ENCODE peak calls at places on chromosomes 11 and 22, in nine cellular contexts. X, S, R, G, Q, D, N, L and T are unnamed samples.

GRCh38 chr22:24977370-24978230 is 25.1 kb downstream of the KIAA1671 start:
- DNase-seq in X (no peak), S (no peak), R (no peak), G (no peak), Q (no peak), D (peak), N (no peak), L (no peak), T (no peak)

GRCh38 chr22:37443977-37444376 is 16.7 kb upstream of the ELFN2 start:
- DNase-seq in X (no peak), S (no peak), R (no peak), G (no peak), Q (no peak), D (no peak), N (no peak), L (no peak), T (no peak)

GRCh38 chr11:72996959-72997358 is 145.2 kb downstream of the FCHSD2 start:
- DNase-seq in X (no peak), S (no peak), R (no peak), G (no peak), Q (no peak), D (no peak), N (no peak), L (no peak), T (no peak)

GRCh38 chr11:63518548-63518947 is 12.7 kb downstream of the LGALS12 start:
- DNase-seq in X (no peak), S (no peak), R (no peak), G (peak), Q (no peak), D (no peak), N (no peak), L (no peak), T (no peak)

GRCh38 chr11:57566035-57566504 is 1.4 kb downstream of the UBE2L6 start:
- DNase-seq in X (no peak), S (peak), R (no peak), G (peak), Q (no peak), D (no peak), N (no peak), L (no peak), T (peak)

GRCh38 chr11:126185200-126186030 is 26.0 kb downstream of the RPUSD4 start:
- DNase-seq in X (no peak), S (no peak), R (no peak), G (no peak), Q (no peak), D (peak), N (peak), L (no peak), T (no peak)

GRCh38 chr11:74615988-74616387 is 23.6 kb downstream of the POLD3 start:
- DNase-seq in X (no peak), S (no peak), R (no peak), G (no peak), Q (no peak), D (no peak), N (no peak), L (no peak), T (no peak)

GRCh38 chr11:33622231-33622630 is 78.4 kb downstream of the C11orf91 start:
- DNase-seq in X (no peak), S (no peak), R (no peak), G (peak), Q (no peak), D (no peak), N (no peak), L (no peak), T (no peak)

GRCh38 chr22:43007519-43008102 is 7.3 kb downstream of the PACSIN2 start:
- DNase-seq in X (no peak), S (no peak), R (no peak), G (peak), Q (no peak), D (no peak), N (no peak), L (no peak), T (no peak)

GRCh38 chr11:2675540-2675939 is 24.3 kb downstream of the KCNQ1OT1 start:
- DNase-seq in X (no peak), S (no peak), R (no peak), G (no peak), Q (no peak), D (no peak), N (peak), L (no peak), T (no peak)

GRCh38 chr22:30015846-30016245 is 64.4 kb upstream of the HORMAD2 start:
- DNase-seq in X (no peak), S (no peak), R (no peak), G (peak), Q (no peak), D (no peak), N (no peak), L (no peak), T (no peak)

GRCh38 chr11:125402436-125402835 is 93.6 kb downstream of the FEZ1 start:
- DNase-seq in X (no peak), S (no peak), R (no peak), G (peak), Q (no peak), D (no peak), N (no peak), L (no peak), T (no peak)

GRCh38 chr11:3807856-3808845 is at the start of gene PGAP2:
- DNase-seq in X (peak), S (peak), R (peak), G (peak), Q (peak), D (peak), N (peak), L (peak), T (peak)

GRCh38 chr11:35548925-35549561 is 23.6 kb upstream of the PAMR1 start:
- DNase-seq in X (no peak), S (no peak), R (no peak), G (peak), Q (no peak), D (no peak), N (no peak), L (no peak), T (no peak)

GRCh38 chr11:120566176-120566575 is 54.6 kb downstream of the GRIK4 start:
- DNase-seq in X (no peak), S (no peak), R (no peak), G (peak), Q (no peak), D (no peak), N (peak), L (no peak), T (no peak)

GRCh38 chr11:28835790-28836189 is 727.6 kb downstream of the METTL15 start:
- DNase-seq in X (no peak), S (no peak), R (no peak), G (peak), Q (no peak), D (no peak), N (no peak), L (no peak), T (no peak)

GRCh38 chr22:30978304-30978962 is 9.4 kb downstream of the TUG1 start:
- DNase-seq in X (no peak), S (no peak), R (no peak), G (no peak), Q (no peak), D (no peak), N (no peak), L (no peak), T (no peak)

GRCh38 chr22:27670701-27671412 is 130.7 kb downstream of the MN1 start:
- DNase-seq in X (no peak), S (peak), R (peak), G (peak), Q (no peak), D (peak), N (peak), L (no peak), T (no peak)

GRCh38 chr11:64340671-64341335 is 799 bp downstream of the CCDC88B start:
- DNase-seq in X (peak), S (peak), R (no peak), G (no peak), Q (peak), D (peak), N (peak), L (peak), T (peak)

GRCh38 chr11:119759747-119760412 is 30.9 kb upstream of the NECTIN1 start:
- DNase-seq in X (no peak), S (no peak), R (no peak), G (no peak), Q (no peak), D (no peak), N (no peak), L (no peak), T (no peak)

GRCh38 chr22:43570531-43571144 is 158.8 kb downstream of the MPPED1 start:
- DNase-seq in X (no peak), S (no peak), R (no peak), G (no peak), Q (no peak), D (no peak), N (no peak), L (no peak), T (no peak)

GRCh38 chr11:2178906-2179494 is 7.4 kb upstream of the TH start:
- DNase-seq in X (no peak), S (no peak), R (no peak), G (peak), Q (no peak), D (no peak), N (no peak), L (no peak), T (no peak)

GRCh38 chr11:66924272-66924671 is 33.9 kb downstream of the PC start:
- DNase-seq in X (no peak), S (no peak), R (no peak), G (no peak), Q (no peak), D (no peak), N (no peak), L (no peak), T (no peak)

GRCh38 chr11:2693851-2694261 is 5.9 kb downstream of the KCNQ1OT1 start:
- DNase-seq in X (no peak), S (no peak), R (no peak), G (no peak), Q (no peak), D (no peak), N (peak), L (no peak), T (no peak)

GRCh38 chr11:9250139-9250582 is 15.0 kb downstream of the DENND5A start:
- DNase-seq in X (no peak), S (peak), R (no peak), G (no peak), Q (peak), D (no peak), N (no peak), L (peak), T (peak)

GRCh38 chr22:18925368-18926064 is 10.6 kb downstream of the PRODH start:
- DNase-seq in X (no peak), S (no peak), R (no peak), G (no peak), Q (no peak), D (no peak), N (no peak), L (no peak), T (no peak)

GRCh38 chr22:20249797-20250354 is 18.2 kb downstream of the RTN4R start:
- DNase-seq in X (no peak), S (no peak), R (no peak), G (peak), Q (no peak), D (no peak), N (no peak), L (no peak), T (no peak)

GRCh38 chr11:77287136-77287535 is 14.3 kb downstream of the GDPD4 start:
- DNase-seq in X (no peak), S (no peak), R (no peak), G (peak), Q (no peak), D (no peak), N (no peak), L (no peak), T (no peak)

GRCh38 chr22:43385770-43386641 is 25.8 kb upstream of the MPPED1 start:
- DNase-seq in X (peak), S (peak), R (peak), G (peak), Q (peak), D (peak), N (peak), L (peak), T (peak)

GRCh38 chr11:58744988-58745704 is 13.4 kb upstream of the GLYAT start:
- DNase-seq in X (no peak), S (no peak), R (no peak), G (no peak), Q (no peak), D (no peak), N (no peak), L (no peak), T (no peak)

GRCh38 chr11:104665631-104666030 is 232.6 kb downstream of the CASP12 start:
- DNase-seq in X (no peak), S (peak), R (no peak), G (no peak), Q (no peak), D (no peak), N (no peak), L (no peak), T (no peak)

GRCh38 chr22:25690798-25691197 is 51.2 kb upstream of the MYO18B start:
- DNase-seq in X (no peak), S (no peak), R (no peak), G (no peak), Q (no peak), D (no peak), N (no peak), L (no peak), T (no peak)

GRCh38 chr11:24233041-24233440 is 263.8 kb upstream of the LUZP2 start:
- DNase-seq in X (no peak), S (no peak), R (no peak), G (no peak), Q (no peak), D (no peak), N (no peak), L (no peak), T (no peak)

GRCh38 chr11:20451568-20451967 is 64.1 kb downstream of the PRMT3 start:
- DNase-seq in X (no peak), S (no peak), R (no peak), G (peak), Q (no peak), D (no peak), N (no peak), L (no peak), T (no peak)

GRCh38 chr22:48782817-48783511 is 1044.7 kb downstream of the BRD1 start:
- DNase-seq in X (no peak), S (no peak), R (no peak), G (no peak), Q (no peak), D (no peak), N (peak), L (no peak), T (no peak)

GRCh38 chr11:47216141-47216798 is 1.5 kb downstream of the DDB2 start:
- DNase-seq in X (peak), S (peak), R (no peak), G (peak), Q (peak), D (no peak), N (no peak), L (peak), T (peak)

GRCh38 chr11:9092846-9093778 is 1.7 kb upstream of the SCUBE2 start:
- DNase-seq in X (no peak), S (peak), R (no peak), G (peak), Q (no peak), D (no peak), N (no peak), L (no peak), T (peak)